ENCODE peak calls at places on chromosomes 12 and 14, in four cellular contexts. K is pancreas, X is GM23338, M is OCI-LY7. D is an unnamed sample. For H3K36me3, the result is how much of the 10 kb centered on the place peaks cover.

GRCh38 chr14:92603309-92604257 is 90.0 kb downstream of the RIN3 start:
- DNase-seq in K (no peak), X (peak), M (no peak), D (no peak)

GRCh38 chr12:104709692-104710435 is 248.2 kb downstream of the SLC41A2 start:
- DNase-seq in K (no peak), X (no peak), M (no peak), D (no peak)

GRCh38 chr12:62098131-62098530 is 162.1 kb upstream of the USP15 start:
- DNase-seq in K (no peak), X (peak), M (no peak), D (no peak)

GRCh38 chr12:47237751-47238211 is 158.0 kb upstream of the AMIGO2 start:
- DNase-seq in K (no peak), X (no peak), M (no peak), D (no peak)

GRCh38 chr12:9227953-9228352 is 19.8 kb upstream of the PZP start:
- DNase-seq in K (no peak), X (no peak), M (no peak), D (no peak)

GRCh38 chr12:46073321-46073720 is 82.9 kb upstream of the SCAF11 start:
- DNase-seq in K (no peak), X (no peak), M (no peak), D (no peak)

GRCh38 chr12:49098035-49098451 is 3.4 kb upstream of the DHH start:
- DNase-seq in K (no peak), X (peak), M (peak), D (no peak)

GRCh38 chr12:88035907-88036289 is 6.7 kb upstream of the C12orf50 start:
- DNase-seq in K (peak), X (peak), M (no peak), D (no peak)

GRCh38 chr12:1795221-1795784 is 25.1 kb upstream of the LRTM2 start:
- DNase-seq in K (no peak), X (no peak), M (peak), D (no peak)

GRCh38 chr12:38904932-38905479 is 385 bp downstream of the CPNE8 start:
- DNase-seq in K (peak), X (peak), M (no peak), D (peak)

GRCh38 chr12:54561164-54561563 is 11.8 kb downstream of the PDE1B start:
- DNase-seq in K (no peak), X (no peak), M (no peak), D (no peak)

GRCh38 chr12:25875661-25876060 is 82.8 kb upstream of the RASSF8 start:
- DNase-seq in K (no peak), X (no peak), M (no peak), D (no peak)

GRCh38 chr12:112087851-112088250 is 20.7 kb downstream of the NAA25 start:
- DNase-seq in K (no peak), X (no peak), M (no peak), D (no peak)

GRCh38 chr12:95582230-95583058 is 31.2 kb upstream of the USP44 start:
- DNase-seq in K (no peak), X (peak), M (peak), D (no peak)

GRCh38 chr14:85528080-85528881 is 1.7 kb upstream of the FLRT2 start:
- DNase-seq in K (peak), X (peak), M (no peak), D (no peak)
- TF ChIP-seq CTCF in K (no peak), X (peak), M (no peak), D (no peak)

DNA sequence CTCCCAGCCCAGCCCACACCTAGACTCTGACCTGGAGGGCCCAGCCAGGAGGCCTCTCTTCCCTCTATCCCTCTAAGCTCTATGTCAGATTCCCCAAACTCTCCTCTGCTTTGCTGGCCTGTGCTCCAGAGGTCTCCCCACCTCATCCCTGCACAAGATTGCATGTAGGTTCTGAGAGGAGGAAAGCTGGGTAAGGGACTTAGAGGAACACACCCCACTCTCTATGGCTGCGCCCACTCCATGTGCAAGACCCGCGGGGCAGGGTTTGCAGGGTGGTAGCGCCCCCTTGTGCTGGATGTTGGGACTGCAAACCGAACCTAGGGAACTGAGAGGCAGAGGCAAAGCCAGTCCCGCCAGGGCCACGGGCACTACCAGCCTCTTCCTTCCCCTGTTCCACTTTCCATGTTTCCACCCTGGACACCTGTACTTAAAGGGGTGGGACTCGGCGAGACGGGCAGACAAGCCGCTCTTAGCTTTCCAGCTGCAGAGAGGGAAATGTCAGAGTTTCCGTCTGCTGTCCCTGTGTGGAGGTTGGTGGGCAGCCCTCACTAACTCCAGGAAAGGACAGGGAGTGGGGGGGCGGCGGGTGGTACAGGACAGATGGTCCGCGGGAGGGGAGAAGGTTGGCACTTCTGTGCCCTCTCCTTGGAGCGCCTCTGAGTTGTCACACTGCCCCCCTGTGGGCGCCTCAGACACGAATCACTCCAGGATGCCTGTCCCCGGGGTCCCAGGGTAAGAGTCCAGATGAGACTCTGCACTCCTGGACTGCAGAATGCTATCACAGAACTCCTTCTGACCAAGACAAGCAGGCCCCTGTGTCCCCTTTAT is 16.8 kb downstream of the MMP14 start:
- DNase-seq in K (peak), X (peak), M (peak), D (peak)
- H3K4me3 ChIP-seq in K (peak), X (peak), M (peak), D (peak)

GRCh38 chr14:89600950-89601826 is 184.2 kb upstream of the FOXN3 start:
- DNase-seq in K (no peak), X (no peak), M (no peak), D (no peak)

GRCh38 chr14:89603938-89604480 is 187.0 kb upstream of the FOXN3 start:
- DNase-seq in K (no peak), X (no peak), M (no peak), D (no peak)

GRCh38 chr14:89598548-89599186 is 181.6 kb upstream of the FOXN3 start:
- DNase-seq in K (no peak), X (no peak), M (peak), D (peak)

DNA sequence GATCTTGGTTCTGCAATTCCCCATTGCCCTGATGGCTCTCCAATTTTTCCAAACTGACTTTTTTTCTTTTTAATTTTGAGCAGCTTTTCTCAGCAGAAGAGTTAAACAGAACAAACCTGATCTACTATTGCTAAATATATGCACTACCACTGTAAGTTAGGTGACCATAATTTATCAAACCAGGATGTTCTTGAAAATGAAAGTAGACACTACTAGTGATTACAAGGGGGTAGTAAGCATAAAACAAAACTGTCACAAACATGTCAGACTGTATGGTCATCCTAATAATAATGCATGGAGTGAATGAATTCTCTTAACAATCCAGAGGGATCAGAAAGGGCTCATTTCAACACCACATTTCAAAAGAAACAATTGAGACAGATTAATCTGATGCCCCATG is 183.0 kb upstream of the FOXN3 start:
- DNase-seq in K (no peak), X (no peak), M (no peak), D (no peak)
- H3K36me3 ChIP-seq in K (under half), X (under half), M (under half), D (under half)

GRCh38 chr12:90010089-90010488 is 301.5 kb upstream of the ATP2B1 start:
- DNase-seq in K (no peak), X (peak), M (no peak), D (no peak)
- TF ChIP-seq CTCF in K (no peak), X (peak), M (no peak), D (no peak)